ENCODE peak calls at places on chromosomes 4 and X, in seven cellular contexts. K is BE2C, E is pancreas, O is Right ventricle myocardium superior, C is adipocyte, Z is nephron progenitor cell, G is HCT116. T is an unnamed sample.

GRCh38 chr4:121053601-121054143 is 18.7 kb downstream of the NDNF start:
- DNase-seq in K (no peak), E (no peak), O (peak; percentile 57), C (peak; percentile 34), Z (no peak), G (no peak), T (peak; percentile 57)

GRCh38 chr4:174457468-174457867 is 64.8 kb downstream of the HPGD start:
- DNase-seq in K (no peak), E (no peak), O (no peak), C (no peak), Z (no peak), G (no peak), T (peak; percentile 84)

GRCh38 chr4:110970642-110971041 is 347.8 kb upstream of the PITX2 start:
- DNase-seq in K (peak; percentile 69), E (peak; percentile 15), O (no peak), C (peak; percentile 40), Z (peak; percentile 65), G (peak; percentile 65), T (peak; percentile 61)

GRCh38 chr4:175190654-175191053 is 272.5 kb downstream of the ADAM29 start:
- DNase-seq in K (no peak), E (no peak), O (no peak), C (no peak), Z (no peak), G (no peak), T (no peak)

GRCh38 chr4:112855058-112855457 is 194.4 kb upstream of the ANK2 start:
- DNase-seq in K (no peak), E (no peak), O (no peak), C (no peak), Z (no peak), G (no peak), T (peak; percentile 8)

GRCh38 chrX:102580891-102581290 is 18.4 kb upstream of the ARMCX5 start:
- DNase-seq in K (no peak), E (no peak), O (no peak), C (no peak), Z (no peak), G (no peak), T (no peak)

GRCh38 chrX:86002076-86002896 is 45.1 kb downstream of the CHM start:
- DNase-seq in K (no peak), E (no peak), O (no peak), C (no peak), Z (peak; percentile 64), G (peak; percentile 7), T (peak; percentile 8)

GRCh38 chr4:139672732-139673131 is 7.1 kb downstream of the MGST2 start:
- DNase-seq in K (no peak), E (no peak), O (no peak), C (no peak), Z (no peak), G (no peak), T (no peak)

GRCh38 chr4:130632731-130633604 is 1537.0 kb downstream of the C4orf33 start:
- DNase-seq in K (no peak), E (no peak), O (no peak), C (no peak), Z (no peak), G (no peak), T (no peak)

GRCh38 chr4:151202851-151203455 is 74.0 kb upstream of the PRSS48 start:
- DNase-seq in K (no peak), E (no peak), O (no peak), C (peak; percentile 37), Z (no peak), G (no peak), T (peak; percentile 62)

GRCh38 chr4:179817317-179817716 is 2375.1 kb upstream of the AGA start:
- DNase-seq in K (no peak), E (no peak), O (no peak), C (no peak), Z (no peak), G (no peak), T (no peak)

GRCh38 chr4:7941111-7942018 is 1.7 kb upstream of the AFAP1 start:
- DNase-seq in K (no peak), E (no peak), O (no peak), C (no peak), Z (no peak), G (no peak), T (no peak)

GRCh38 chr4:744212-744841 is 38.7 kb downstream of the PCGF3 start:
- DNase-seq in K (no peak), E (no peak), O (peak; percentile 39), C (no peak), Z (no peak), G (no peak), T (no peak)

GRCh38 chr4:36241771-36242170 is 2.5 kb downstream of the ARAP2 start:
- DNase-seq in K (no peak), E (no peak), O (no peak), C (no peak), Z (no peak), G (no peak), T (no peak)